ENCODE peak calls at places on chromosomes 7 and 10, in six cellular contexts. P is Peyer's patch, M is neural progenitor cell, D is IMR-90, V is PC-9, N is tibial nerve. K is an unnamed sample. For H3K4me1, the result is how much of the 10 kb centered on the place peaks cover.

GRCh38 chr10:132904169-132904813 is 38.1 kb downstream of the CFAP46 start:
- DNase-seq in P (no peak), M (peak), D (peak), V (no peak), N (no peak), K (no peak)

GRCh38 chr7:49579408-49579807 is 194.0 kb upstream of the VWC2 start:
- DNase-seq in P (no peak), M (no peak), D (no peak), V (no peak), N (no peak), K (no peak)

GRCh38 chr10:131641231-131641630 is 259.6 kb upstream of the PPP2R2D start:
- DNase-seq in P (no peak), M (no peak), D (no peak), V (no peak), N (no peak), K (no peak)

GRCh38 chr7:8214162-8214897 is 47.6 kb downstream of the ICA1 start:
- DNase-seq in P (no peak), M (no peak), D (peak), V (no peak), N (no peak), K (no peak)

GRCh38 chr10:1527951-1528350 is 209.4 kb downstream of the ADARB2 start:
- DNase-seq in P (no peak), M (no peak), D (no peak), V (no peak), N (no peak), K (no peak)

GRCh38 chr10:103548006-103548405 is 54.5 kb downstream of the NEURL1 start:
- DNase-seq in P (no peak), M (no peak), D (no peak), V (no peak), N (no peak), K (no peak)

GRCh38 chr10:100600218-100600617 is 64.5 kb downstream of the HIF1AN start:
- DNase-seq in P (no peak), M (no peak), D (no peak), V (no peak), N (no peak), K (peak)

GRCh38 chr10:46267132-46267985 is 19.4 kb upstream of the ANTXRL start:
- DNase-seq in P (no peak), M (no peak), D (no peak), V (no peak), N (no peak), K (no peak)

GRCh38 chr7:130070900-130071622 is 727 bp downstream of the KLHDC10 start:
- DNase-seq in P (no peak), M (peak), D (no peak), V (peak), N (no peak), K (peak)

GRCh38 chr7:11290859-11291258 is 317.2 kb downstream of the PHF14 start:
- DNase-seq in P (no peak), M (no peak), D (no peak), V (no peak), N (no peak), K (no peak)

GRCh38 chr10:4025339-4025738 is 240.3 kb upstream of the KLF6 start:
- DNase-seq in P (no peak), M (no peak), D (no peak), V (no peak), N (no peak), K (no peak)
- H3K4me1 ChIP-seq in P (under half), M (under half), D (under half), V (under half), N (under half), K (under half)

DNA sequence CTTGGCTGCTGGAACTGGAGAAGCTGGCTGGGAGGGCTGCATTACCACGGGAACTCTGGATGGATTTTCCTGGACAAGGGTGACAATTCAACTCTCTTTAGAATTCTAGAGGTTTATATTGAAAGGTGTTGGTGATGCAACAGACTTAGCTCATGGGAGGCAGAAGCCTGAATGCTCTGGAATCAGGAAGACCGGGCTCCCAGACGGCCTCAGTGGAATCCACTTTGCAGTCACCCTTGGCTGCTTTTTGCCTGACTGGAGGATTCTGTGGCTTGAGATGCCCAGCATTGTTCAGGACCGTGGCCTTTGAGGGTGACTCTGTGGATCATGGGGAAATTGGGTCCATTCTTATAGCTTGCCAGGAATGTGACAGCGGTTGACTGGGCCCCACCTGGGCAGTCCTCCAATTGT is 32.3 kb downstream of the PYROXD2 start:
- DNase-seq in P (no peak), M (no peak), D (peak), V (no peak), N (no peak), K (no peak)
- TF ChIP-seq CTCF in P (no peak), M (no peak), D (no peak), V (no peak), N (no peak), K (no peak)

DNA sequence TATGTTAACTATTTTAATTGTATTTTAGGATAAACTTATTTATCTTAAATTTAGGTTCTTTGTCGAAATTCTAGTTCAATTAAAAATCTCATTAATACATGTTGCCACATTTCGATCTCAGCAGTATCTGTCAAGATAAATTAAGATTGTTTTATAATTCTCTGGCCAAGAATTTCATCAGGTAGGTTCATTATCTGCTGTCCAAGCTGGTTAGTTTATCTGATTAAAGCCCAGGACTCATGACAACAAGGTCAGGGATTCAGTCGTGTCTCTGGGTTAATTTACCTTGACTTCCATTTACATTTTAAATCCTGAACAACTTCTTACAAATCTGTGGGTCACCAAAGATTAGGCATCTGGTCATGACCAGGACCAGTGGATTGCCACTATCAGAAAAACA is 7.6 kb downstream of the STEAP4 start:
- DNase-seq in P (no peak), M (no peak), D (no peak), V (no peak), N (no peak), K (no peak)
- H3K27ac ChIP-seq in P (no peak), M (no peak), D (no peak), V (no peak), N (no peak), K (no peak)

GRCh38 chr7:128832880-128833147 is 2.6 kb downstream of the FLNC start:
- DNase-seq in P (no peak), M (no peak), D (no peak), V (no peak), N (no peak), K (no peak)
- H3K4me1 ChIP-seq in P (under half), M (half or more), D (under half), V (under half), N (under half), K (under half)

GRCh38 chr10:22583683-22584082 is 130.7 kb downstream of the PIP4K2A start:
- DNase-seq in P (no peak), M (no peak), D (no peak), V (no peak), N (no peak), K (no peak)
- TF ChIP-seq CTCF in P (no peak), M (no peak), D (no peak), V (no peak), N (no peak), K (no peak)

GRCh38 chr7:37782166-37782565 is 66.2 kb upstream of the NME8 start:
- DNase-seq in P (no peak), M (no peak), D (no peak), V (no peak), N (no peak), K (no peak)

GRCh38 chr7:37784015-37784414 is 64.4 kb upstream of the NME8 start:
- DNase-seq in P (no peak), M (no peak), D (no peak), V (no peak), N (no peak), K (no peak)

GRCh38 chr7:37786741-37787569 is 61.4 kb upstream of the NME8 start:
- DNase-seq in P (no peak), M (no peak), D (no peak), V (no peak), N (no peak), K (no peak)
- H3K27ac ChIP-seq in P (no peak), M (no peak), D (no peak), V (no peak), N (no peak), K (no peak)

GRCh38 chr10:52752261-52752660 is 20.3 kb downstream of the MBL2 start:
- DNase-seq in P (no peak), M (no peak), D (no peak), V (no peak), N (no peak), K (no peak)
- H3K4me1 ChIP-seq in P (under half), M (under half), D (under half), V (under half), N (under half), K (under half)